ENCODE peak calls at places on chromosomes 12 and 14, in nine cellular contexts. X is left lung; L is psoas muscle; V is A549; P is body of pancreas; G is transverse colon; E is cardiac muscle cell; H is pancreas; A is CD8-positive, alpha-beta T cell. O is an unnamed sample.

GRCh38 chr14:94115068-94115591 is 4.6 kb downstream of the IFI27 start:
- DNase-seq in E (no peak), G (peak; percentile 47), V (no peak), H (no peak), X (no peak), P (no peak), L (no peak), A (no peak), O (peak; percentile 41)

GRCh38 chr12:6925543-6926279 is 2.0 kb upstream of the ATN1 start:
- DNase-seq in E (peak; percentile 52), P (peak; percentile 71), L (peak; percentile 81), A (no peak), X (no peak), V (peak; percentile 90), G (peak; percentile 76), H (peak; percentile 55), O (peak; percentile 51)

GRCh38 chr12:70049596-70050360 is 193.5 kb upstream of the CNOT2 start:
- DNase-seq in G (peak; percentile 14), A (peak; percentile 5), E (no peak), L (no peak), H (no peak), P (no peak), V (no peak), X (no peak), O (no peak)

GRCh38 chr14:92121207-92121669 is 268 bp downstream of the NDUFB1 start:
- DNase-seq in H (no peak), L (peak; percentile 80), X (peak; percentile 82), P (peak; percentile 51), V (no peak), G (peak; percentile 39), E (peak; percentile 45), A (no peak), O (no peak)

GRCh38 chr14:89775161-89775560 is 179.4 kb downstream of the EFCAB11 start:
- DNase-seq in X (no peak), A (no peak), L (no peak), P (no peak), G (no peak), H (no peak), E (no peak), V (no peak), O (no peak)

GRCh38 chr12:102326987-102327386 is 129.4 kb upstream of the PMCH start:
- DNase-seq in L (no peak), H (no peak), P (no peak), E (no peak), X (no peak), V (no peak), A (no peak), G (no peak), O (no peak)

GRCh38 chr12:44021471-44021971 is 185.6 kb downstream of the TMEM117 start:
- DNase-seq in A (no peak), V (no peak), H (no peak), G (no peak), E (no peak), X (no peak), L (no peak), P (no peak), O (no peak)

GRCh38 chr12:102539651-102540553 is 59.5 kb upstream of the IGF1 start:
- DNase-seq in G (no peak), V (peak; percentile 74), A (no peak), E (peak; percentile 7), H (no peak), L (no peak), P (no peak), X (no peak), O (no peak)

GRCh38 chr14:105193916-105194782 is 13.0 kb upstream of the NUDT14 start:
- DNase-seq in G (no peak), E (no peak), A (peak; percentile 37), H (no peak), P (no peak), X (no peak), V (no peak), L (no peak), O (no peak)

GRCh38 chr14:26394114-26394855 is 203.5 kb downstream of the NOVA1 start:
- DNase-seq in A (no peak), V (peak; percentile 8), G (peak; percentile 20), H (no peak), L (no peak), X (no peak), E (peak; percentile 50), P (peak; percentile 26), O (no peak)

GRCh38 chr12:43969882-43970281 is 134.0 kb downstream of the TMEM117 start:
- DNase-seq in V (no peak), A (no peak), X (no peak), G (no peak), H (no peak), P (no peak), E (no peak), L (no peak), O (no peak)

GRCh38 chr12:112153181-112153899 is 28.0 kb downstream of the TRAFD1 start:
- DNase-seq in L (no peak), P (no peak), H (no peak), G (no peak), A (no peak), E (no peak), X (no peak), V (no peak), O (no peak)

GRCh38 chr12:4787965-4788364 is 67.8 kb downstream of the GALNT8 start:
- DNase-seq in A (no peak), L (no peak), V (no peak), G (no peak), H (no peak), E (no peak), X (no peak), P (no peak), O (no peak)

GRCh38 chr14:90893028-90893427 is 76.8 kb upstream of the TTC7B start:
- DNase-seq in P (no peak), E (no peak), A (no peak), V (no peak), G (no peak), H (no peak), X (no peak), L (no peak), O (no peak)

GRCh38 chr14:23452237-23452636 is 16.8 kb upstream of the MYH7 start:
- DNase-seq in X (no peak), E (no peak), V (no peak), A (no peak), P (no peak), L (no peak), G (no peak), H (no peak), O (no peak)

GRCh38 chr14:91872011-91872476 is 4.7 kb upstream of the TC2N start:
- DNase-seq in A (peak; percentile 53), V (no peak), X (no peak), P (peak; percentile 92), E (no peak), H (peak; percentile 88), G (no peak), L (no peak), O (no peak)

GRCh38 chr12:5904441-5904840 is 40.6 kb downstream of the ANO2 start:
- DNase-seq in G (no peak), X (no peak), P (no peak), E (no peak), L (no peak), V (no peak), A (no peak), H (no peak), O (no peak)

GRCh38 chr12:1875608-1876007 is 42.8 kb downstream of the CACNA2D4 start:
- DNase-seq in H (no peak), P (no peak), X (no peak), E (no peak), G (no peak), L (no peak), V (no peak), A (no peak), O (no peak)

GRCh38 chr14:55314449-55314848 is 43.2 kb downstream of the FBXO34 start:
- DNase-seq in V (no peak), H (no peak), E (no peak), G (no peak), A (no peak), P (no peak), X (no peak), L (no peak), O (no peak)

GRCh38 chr12:85823436-85824179 is 12.6 kb downstream of the RASSF9 start:
- DNase-seq in X (no peak), H (no peak), V (no peak), G (no peak), L (no peak), E (no peak), P (no peak), A (no peak), O (no peak)
- TF ChIP-seq CTCF in X (no peak), H (no peak), V (no peak), G (no peak), L (no peak), E (no peak), P (no peak), A (no peak), O (no peak)

GRCh38 chr12:132114667-132115066 is 29.5 kb downstream of the DDX51 start:
- DNase-seq in P (no peak), H (no peak), E (no peak), V (no peak), X (no peak), A (no peak), G (no peak), L (no peak), O (no peak)
- H3K4me3 ChIP-seq in P (no peak overlapping the region), H (no peak overlapping the region), E (no peak overlapping the region), V (no peak overlapping the region), X (no peak overlapping the region), A (no peak overlapping the region), G (no peak overlapping the region), L (no peak overlapping the region), O (no peak overlapping the region)

DNA sequence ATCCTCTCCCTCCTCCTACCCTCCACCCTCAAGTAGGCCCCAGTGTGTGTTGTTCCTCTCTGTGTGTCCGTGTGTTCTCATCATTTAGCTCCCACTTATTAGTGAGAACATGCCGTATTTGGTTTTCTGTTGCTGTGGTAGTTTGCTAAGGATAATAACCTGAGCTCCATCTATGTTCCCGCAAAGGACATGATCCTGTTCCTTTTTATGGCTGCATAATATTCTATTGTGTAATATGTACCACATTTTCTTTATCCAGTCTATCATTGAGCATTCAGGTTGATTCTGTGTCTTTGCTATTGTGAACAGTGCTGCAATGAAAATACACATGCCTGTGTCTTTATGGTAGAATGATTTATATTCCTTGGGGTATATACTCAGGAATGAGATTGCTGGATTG is 30.5 kb downstream of the JDP2 start:
- DNase-seq in V (no peak), X (no peak), H (no peak), G (no peak), L (no peak), A (no peak), E (no peak), P (no peak), O (no peak)
- H3K4me1 ChIP-seq in V (peaks cover 36% of the 10 kb centered on the region), X (peaks cover 95% of the 10 kb centered on the region), H (peaks cover 52% of the 10 kb centered on the region), G (peaks cover 32% of the 10 kb centered on the region), L (peaks cover 72% of the 10 kb centered on the region), A (no peaks in the 10 kb centered on the region), E (peaks cover 18% of the 10 kb centered on the region), P (peaks cover 81% of the 10 kb centered on the region), O (no peaks in the 10 kb centered on the region)

DNA sequence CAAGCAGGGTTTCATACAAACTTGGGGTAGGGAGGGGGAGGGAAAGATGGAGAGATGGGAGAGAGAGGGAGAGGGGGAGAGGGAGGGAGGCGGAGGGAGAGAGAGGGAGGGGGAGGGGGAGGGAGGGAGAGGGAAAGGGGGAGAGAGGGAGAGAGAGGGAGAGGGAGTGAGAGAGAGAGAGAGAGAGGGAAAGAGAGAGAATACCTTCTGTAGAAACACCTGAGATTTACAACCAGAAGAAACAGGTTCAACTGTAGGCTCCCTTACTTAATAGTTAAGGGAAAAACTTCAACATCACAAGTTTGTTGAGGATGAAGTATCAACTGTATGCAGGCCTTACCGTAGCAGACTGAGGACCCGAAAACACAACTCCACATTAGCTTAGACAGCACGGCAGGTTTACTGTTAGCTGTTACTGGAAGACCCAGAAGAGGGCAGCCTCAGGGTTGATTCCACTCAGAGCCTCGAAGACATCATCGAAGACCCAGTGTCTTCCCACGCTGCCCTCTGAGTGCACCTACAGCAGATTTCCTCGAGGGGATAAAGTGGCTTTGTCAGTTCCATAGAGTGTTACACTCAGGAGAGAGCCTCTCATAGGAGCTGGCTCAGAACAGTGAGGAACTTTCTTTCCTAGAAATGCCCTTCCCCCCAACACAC is 72.4 kb downstream of the NT5DC3 start:
- DNase-seq in V (no peak), G (no peak), X (no peak), P (no peak), A (no peak), L (no peak), H (no peak), E (no peak), O (no peak)
- TF ChIP-seq CTCF in V (peak; percentile 14), G (no peak), X (no peak), P (no peak), A (no peak), L (no peak), H (no peak), E (no peak), O (no peak)